ENCODE peak calls at places on chromosomes 1 and 21, in six cellular contexts. I is astrocyte of the spinal cord, K is left lung, D is fibroblast of mammary gland, S is progenitor cell of endocrine pancreas, E is AG09319. M is an unnamed sample.

GRCh38 chr1:179016694-179017382 is 8.9 kb upstream of the FAM20B start:
- DNase-seq in D (peak; percentile 94), E (peak; percentile 92), S (no peak), I (peak; percentile 94), K (peak; percentile 90), M (no peak)

GRCh38 chr1:30610917-30611316 is 112.5 kb downstream of the MATN1 start:
- DNase-seq in S (no peak), E (no peak), K (no peak), I (no peak), D (no peak), M (no peak)

GRCh38 chr1:200040516-200041138 is 13.1 kb downstream of the NR5A2 start:
- DNase-seq in K (no peak), E (no peak), I (no peak), D (no peak), S (no peak), M (no peak)

GRCh38 chr1:69524010-69524409 is 43.7 kb upstream of the LRRC7 start:
- DNase-seq in K (no peak), D (peak; percentile 8), S (no peak), E (no peak), I (peak; percentile 64), M (no peak)

GRCh38 chr1:73910466-73910865 is 287.5 kb downstream of the LRRIQ3 start:
- DNase-seq in K (no peak), I (no peak), S (no peak), D (no peak), E (no peak), M (no peak)

GRCh38 chr1:1118011-1118892 is 2.4 kb upstream of the C1orf159 start:
- DNase-seq in K (peak; percentile 70), D (no peak), E (no peak), S (no peak), I (no peak), M (no peak)

GRCh38 chr1:231485029-231485784 is 43.3 kb upstream of the TSNAX start:
- DNase-seq in I (peak; percentile 13), K (no peak), S (no peak), D (peak; percentile 22), E (no peak), M (no peak)

GRCh38 chr1:199308349-199308846 is 669.6 kb downstream of the PTPRC start:
- DNase-seq in S (no peak), D (no peak), E (no peak), I (no peak), K (no peak), M (no peak)

GRCh38 chr1:52697795-52698674 is at the start of gene COA7:
- DNase-seq in K (peak; percentile 97), I (peak; percentile 87), D (peak; percentile 74), S (peak; percentile 50), E (peak; percentile 31), M (peak; percentile 72)

GRCh38 chr1:71695820-71696219 is 586.5 kb downstream of the NEGR1 start:
- DNase-seq in S (no peak), E (no peak), I (no peak), D (peak; percentile 24), K (no peak), M (no peak)

GRCh38 chr1:214002472-214002871 is 14.7 kb downstream of the PROX1 start:
- DNase-seq in E (no peak), I (peak; percentile 84), D (peak; percentile 70), S (no peak), K (no peak), M (no peak)

GRCh38 chr1:23756676-23757075 is 13.4 kb downstream of the ELOA start:
- DNase-seq in E (no peak), D (peak; percentile 74), I (peak; percentile 35), S (no peak), K (no peak), M (no peak)

GRCh38 chr21:34528131-34528561 is 16.1 kb upstream of the KCNE1 start:
- DNase-seq in K (no peak), S (no peak), I (peak; percentile 20), E (peak; percentile 39), D (peak; percentile 42), M (no peak)

GRCh38 chr1:86194491-86195034 is 38.0 kb upstream of the COL24A1 start:
- DNase-seq in E (no peak), K (no peak), I (peak; percentile 36), S (no peak), D (no peak), M (no peak)

GRCh38 chr1:30525980-30526651 is 197.3 kb downstream of the MATN1 start:
- DNase-seq in E (peak; percentile 38), K (no peak), S (no peak), I (peak; percentile 70), D (peak; percentile 70), M (no peak)

GRCh38 chr1:236868625-236869467 is 73.8 kb downstream of the MTR start:
- DNase-seq in D (peak; percentile 71), I (peak; percentile 77), K (no peak), E (no peak), S (peak; percentile 14), M (no peak)

GRCh38 chr1:31216016-31216415 is 23.7 kb downstream of the NKAIN1 start:
- DNase-seq in D (peak; percentile 46), K (no peak), I (no peak), S (no peak), E (no peak), M (no peak)

GRCh38 chr1:168000656-168001055 is 63.8 kb upstream of the MPC2 start:
- DNase-seq in E (no peak), I (no peak), K (no peak), D (no peak), S (no peak), M (no peak)

DNA sequence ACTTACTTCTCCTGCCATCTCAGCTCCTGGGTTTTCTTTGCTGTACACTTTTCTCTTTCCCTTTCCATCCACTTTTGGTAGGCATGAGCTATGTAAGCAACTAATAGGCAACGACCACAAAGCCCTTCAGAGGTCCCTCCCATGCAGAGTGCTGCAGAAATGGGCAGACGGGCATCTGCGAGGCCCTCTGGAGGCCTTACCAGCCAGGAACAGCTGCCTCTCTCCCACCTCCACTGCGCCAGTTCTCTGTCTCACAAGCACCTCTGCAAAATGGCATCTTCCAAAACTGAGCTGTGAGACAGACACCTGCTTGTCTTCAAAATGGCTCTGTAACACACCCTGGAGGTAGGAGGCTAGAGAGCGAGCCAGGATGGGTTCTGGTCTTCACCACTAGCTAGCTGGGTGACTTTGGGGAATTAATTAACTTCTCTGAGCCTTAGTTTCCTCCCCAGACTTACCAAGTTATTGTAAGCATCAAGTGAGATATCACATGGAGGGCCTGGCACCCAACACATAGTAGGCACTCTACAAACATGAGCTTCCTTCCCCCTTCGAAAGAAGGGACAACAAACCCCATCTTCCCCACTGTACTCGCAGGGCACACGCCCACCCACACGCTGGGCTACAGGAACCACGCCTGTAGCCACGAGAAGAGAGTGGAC is 62.0 kb downstream of the BCAR3 start:
- DNase-seq in E (no peak), D (no peak), I (no peak), K (no peak), S (no peak), M (no peak)
- TF ChIP-seq CTCF in E (no peak), D (no peak), I (no peak), K (no peak), S (no peak), M (no peak)

GRCh38 chr1:220879509-220880366 is 495 bp downstream of the HLX start:
- DNase-seq in S (no peak), E (no peak), I (peak; percentile 37), D (peak; percentile 42), K (peak; percentile 93), M (peak; percentile 54)
- TF ChIP-seq CTCF in S (no peak), E (peak; percentile 19), I (no peak), D (no peak), K (no peak), M (no peak)

GRCh38 chr1:43821471-43821870 is 112.1 kb upstream of the ARTN start:
- DNase-seq in E (no peak), I (no peak), K (no peak), D (no peak), S (no peak), M (no peak)

GRCh38 chr1:43819354-43819753 is 112.0 kb downstream of the ST3GAL3 start:
- DNase-seq in E (no peak), K (no peak), I (no peak), D (no peak), S (no peak), M (no peak)

GRCh38 chr1:43828574-43828973 is 105.0 kb upstream of the ARTN start:
- DNase-seq in I (no peak), S (no peak), K (no peak), D (no peak), E (no peak), M (no peak)

GRCh38 chr1:43822040-43822439 is 111.6 kb upstream of the ARTN start:
- DNase-seq in S (no peak), E (peak; percentile 44), K (no peak), I (peak; percentile 86), D (peak; percentile 91), M (no peak)

DNA sequence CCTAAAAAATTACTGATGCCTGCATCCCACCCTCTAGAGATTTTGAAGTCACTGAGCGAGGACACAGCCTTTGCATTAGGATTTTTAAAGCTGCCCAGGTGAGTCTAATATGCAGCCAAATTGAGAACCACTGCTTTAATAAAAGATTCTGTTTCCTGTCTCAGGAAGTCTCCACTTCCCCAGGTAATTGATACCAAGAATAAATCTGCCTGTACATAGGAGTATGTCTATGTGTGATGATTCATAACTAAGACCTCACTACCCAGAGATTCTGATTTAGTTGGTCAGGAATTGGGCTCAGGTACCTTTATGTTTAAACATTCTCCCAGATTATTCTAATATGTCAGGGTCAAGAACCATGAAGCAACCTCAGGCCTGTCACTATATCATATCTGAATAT is 108.8 kb upstream of the ARTN start:
- DNase-seq in I (no peak), K (no peak), S (no peak), E (no peak), D (no peak), M (no peak)
- TF ChIP-seq CTCF in I (no peak), K (no peak), S (no peak), E (no peak), D (no peak), M (no peak)

GRCh38 chr1:25798666-25799345 is 1.2 kb upstream of the SELENON start:
- DNase-seq in K (no peak), E (no peak), I (no peak), D (no peak), S (no peak), M (no peak)

GRCh38 chr1:25796807-25797458 is 3.1 kb upstream of the SELENON start:
- DNase-seq in I (peak; percentile 72), D (peak; percentile 77), E (no peak), S (peak; percentile 80), K (peak; percentile 88), M (peak; percentile 36)

GRCh38 chr1:25799346-25799720 is 660 bp upstream of the SELENON start:
- DNase-seq in E (no peak), D (no peak), I (no peak), K (no peak), S (no peak), M (no peak)

GRCh38 chr1:25795955-25796806 is 3.8 kb upstream of the SELENON start:
- DNase-seq in I (no peak), E (no peak), D (no peak), S (no peak), K (no peak), M (no peak)

GRCh38 chr1:25797939-25798338 is 2.1 kb upstream of the SELENON start:
- DNase-seq in I (no peak), E (no peak), D (peak; percentile 32), S (no peak), K (peak; percentile 58), M (no peak)
- TF ChIP-seq CTCF in I (peak; percentile 59), E (peak; percentile 52), D (peak; percentile 52), S (peak; percentile 55), K (peak; percentile 22), M (no peak)

DNA sequence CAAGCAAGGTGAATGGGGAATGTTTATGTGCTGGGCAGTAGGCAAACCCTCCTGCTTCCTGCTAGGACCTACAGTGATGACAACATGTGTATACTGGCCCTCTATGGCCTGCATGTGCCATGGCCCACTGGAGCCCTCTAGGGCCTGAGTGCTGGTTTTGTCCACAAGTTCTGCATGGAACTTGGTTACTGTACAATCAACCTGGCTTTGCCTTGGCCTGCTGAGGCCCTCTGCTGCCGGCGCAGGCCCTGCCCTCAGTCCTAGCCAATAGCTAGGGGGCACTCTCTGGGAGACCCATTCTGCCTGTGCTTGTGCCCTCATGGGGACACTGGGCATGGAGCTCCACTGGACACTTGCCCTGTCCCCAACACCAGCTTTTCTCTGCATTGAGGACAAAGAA is 138.6 kb upstream of the NGF start:
- DNase-seq in D (peak; percentile 34), S (no peak), E (no peak), K (no peak), I (no peak), M (no peak)
- TF ChIP-seq CTCF in D (peak; percentile 27), S (no peak), E (peak; percentile 18), K (no peak), I (peak; percentile 13), M (no peak)

M was measured in activated B cell treated with CpG ODN at 0.5 μM for 24 hours.